ENCODE peak calls at places on chromosomes 13 and 19, in nine cellular contexts. One of them, this sample, is unnamed.

GRCh38 chr13:20301391-20302071 is 69.4 kb upstream of the GJB6 start:
- DNase-seq in left lung: no peak
- DNase-seq in tibial nerve: peak
- DNase-seq in upper lobe of right lung: no peak
- DNase-seq in BJ: no peak
- DNase-seq in heart right ventricle: peak
- DNase-seq in ascending aorta: no peak
- DNase-seq in endothelial cell of umbilical vein: no peak
- DNase-seq in kidney epithelial cell: no peak
- DNase-seq in this sample: peak

GRCh38 chr13:22009500-22009899 is 338.6 kb downstream of the FGF9 start:
- DNase-seq in left lung: no peak
- DNase-seq in tibial nerve: no peak
- DNase-seq in upper lobe of right lung: no peak
- DNase-seq in BJ: no peak
- DNase-seq in heart right ventricle: no peak
- DNase-seq in ascending aorta: no peak
- DNase-seq in endothelial cell of umbilical vein: no peak
- DNase-seq in kidney epithelial cell: no peak
- DNase-seq in this sample: no peak

GRCh38 chr19:32041681-32042292 is 303.6 kb upstream of the ZNF507 start:
- DNase-seq in left lung: no peak
- DNase-seq in tibial nerve: no peak
- DNase-seq in upper lobe of right lung: peak
- DNase-seq in BJ: no peak
- DNase-seq in heart right ventricle: peak
- DNase-seq in ascending aorta: no peak
- DNase-seq in endothelial cell of umbilical vein: no peak
- DNase-seq in kidney epithelial cell: no peak
- DNase-seq in this sample: peak

GRCh38 chr13:113453962-113454361 is 674 bp upstream of the ADPRHL1 start:
- DNase-seq in left lung: no peak
- DNase-seq in tibial nerve: no peak
- DNase-seq in upper lobe of right lung: no peak
- DNase-seq in BJ: peak
- DNase-seq in heart right ventricle: no peak
- DNase-seq in ascending aorta: peak
- DNase-seq in endothelial cell of umbilical vein: no peak
- DNase-seq in kidney epithelial cell: no peak
- DNase-seq in this sample: no peak

GRCh38 chr19:18650468-18651001 is 13.7 kb downstream of the KLHL26 start:
- DNase-seq in left lung: no peak
- DNase-seq in tibial nerve: peak
- DNase-seq in upper lobe of right lung: no peak
- DNase-seq in BJ: peak
- DNase-seq in heart right ventricle: peak
- DNase-seq in ascending aorta: peak
- DNase-seq in endothelial cell of umbilical vein: peak
- DNase-seq in kidney epithelial cell: no peak
- DNase-seq in this sample: peak

GRCh38 chr19:43152217-43152616 is 34.1 kb downstream of the PSG5 start:
- DNase-seq in left lung: no peak
- DNase-seq in tibial nerve: no peak
- DNase-seq in upper lobe of right lung: no peak
- DNase-seq in BJ: no peak
- DNase-seq in heart right ventricle: no peak
- DNase-seq in ascending aorta: no peak
- DNase-seq in endothelial cell of umbilical vein: no peak
- DNase-seq in kidney epithelial cell: no peak
- DNase-seq in this sample: peak

GRCh38 chr13:42876810-42877550 is 95.6 kb downstream of the FAM216B start:
- DNase-seq in left lung: no peak
- DNase-seq in tibial nerve: no peak
- DNase-seq in upper lobe of right lung: no peak
- DNase-seq in BJ: no peak
- DNase-seq in heart right ventricle: no peak
- DNase-seq in ascending aorta: no peak
- DNase-seq in endothelial cell of umbilical vein: no peak
- DNase-seq in kidney epithelial cell: no peak
- DNase-seq in this sample: peak

GRCh38 chr19:9151367-9151766 is 11.2 kb downstream of the ZNF317 start:
- DNase-seq in left lung: no peak
- DNase-seq in tibial nerve: no peak
- DNase-seq in upper lobe of right lung: no peak
- DNase-seq in BJ: no peak
- DNase-seq in heart right ventricle: no peak
- DNase-seq in ascending aorta: no peak
- DNase-seq in endothelial cell of umbilical vein: no peak
- DNase-seq in kidney epithelial cell: no peak
- DNase-seq in this sample: no peak

GRCh38 chr13:87671031-87671823 is at the start of gene SLITRK5:
- DNase-seq in left lung: peak
- DNase-seq in tibial nerve: peak
- DNase-seq in upper lobe of right lung: peak
- DNase-seq in BJ: no peak
- DNase-seq in heart right ventricle: peak
- DNase-seq in ascending aorta: peak
- DNase-seq in endothelial cell of umbilical vein: peak
- DNase-seq in kidney epithelial cell: no peak
- DNase-seq in this sample: peak

GRCh38 chr19:41427647-41428480 is 690 bp upstream of the B3GNT8 start:
- DNase-seq in left lung: peak
- DNase-seq in tibial nerve: peak
- DNase-seq in upper lobe of right lung: peak
- DNase-seq in BJ: no peak
- DNase-seq in heart right ventricle: no peak
- DNase-seq in ascending aorta: no peak
- DNase-seq in endothelial cell of umbilical vein: peak
- DNase-seq in kidney epithelial cell: no peak
- DNase-seq in this sample: peak

GRCh38 chr19:13082192-13083007 is 20.3 kb downstream of the LYL1 start:
- DNase-seq in left lung: no peak
- DNase-seq in tibial nerve: no peak
- DNase-seq in upper lobe of right lung: no peak
- DNase-seq in BJ: no peak
- DNase-seq in heart right ventricle: no peak
- DNase-seq in ascending aorta: no peak
- DNase-seq in endothelial cell of umbilical vein: peak
- DNase-seq in kidney epithelial cell: no peak
- DNase-seq in this sample: peak

GRCh38 chr19:48720613-48721296 is 1.2 kb upstream of the MAMSTR start:
- DNase-seq in left lung: peak
- DNase-seq in tibial nerve: peak
- DNase-seq in upper lobe of right lung: peak
- DNase-seq in BJ: peak
- DNase-seq in heart right ventricle: peak
- DNase-seq in ascending aorta: peak
- DNase-seq in endothelial cell of umbilical vein: no peak
- DNase-seq in kidney epithelial cell: peak
- DNase-seq in this sample: peak

GRCh38 chr19:48726573-48726972 is 7.0 kb upstream of the MAMSTR start:
- DNase-seq in left lung: no peak
- DNase-seq in tibial nerve: no peak
- DNase-seq in upper lobe of right lung: no peak
- DNase-seq in BJ: no peak
- DNase-seq in heart right ventricle: no peak
- DNase-seq in ascending aorta: no peak
- DNase-seq in endothelial cell of umbilical vein: peak
- DNase-seq in kidney epithelial cell: no peak
- DNase-seq in this sample: no peak

GRCh38 chr19:48728882-48729645 is 9.5 kb upstream of the MAMSTR start:
- DNase-seq in left lung: no peak
- DNase-seq in tibial nerve: no peak
- DNase-seq in upper lobe of right lung: no peak
- DNase-seq in BJ: no peak
- DNase-seq in heart right ventricle: no peak
- DNase-seq in ascending aorta: no peak
- DNase-seq in endothelial cell of umbilical vein: no peak
- DNase-seq in kidney epithelial cell: no peak
- DNase-seq in this sample: no peak

GRCh38 chr19:48722196-48722708 is 2.7 kb upstream of the MAMSTR start:
- DNase-seq in left lung: no peak
- DNase-seq in tibial nerve: no peak
- DNase-seq in upper lobe of right lung: no peak
- DNase-seq in BJ: no peak
- DNase-seq in heart right ventricle: no peak
- DNase-seq in ascending aorta: no peak
- DNase-seq in endothelial cell of umbilical vein: no peak
- DNase-seq in kidney epithelial cell: no peak
- DNase-seq in this sample: no peak

GRCh38 chr19:48724796-48725753 is 5.5 kb upstream of the MAMSTR start:
- DNase-seq in left lung: no peak
- DNase-seq in tibial nerve: no peak
- DNase-seq in upper lobe of right lung: no peak
- DNase-seq in BJ: peak
- DNase-seq in heart right ventricle: peak
- DNase-seq in ascending aorta: peak
- DNase-seq in endothelial cell of umbilical vein: peak
- DNase-seq in kidney epithelial cell: no peak
- DNase-seq in this sample: peak
- H3K4me3 ChIP-seq in left lung: no peak
- H3K4me3 ChIP-seq in tibial nerve: no peak
- H3K4me3 ChIP-seq in upper lobe of right lung: no peak
- H3K4me3 ChIP-seq in BJ: no peak
- H3K4me3 ChIP-seq in heart right ventricle: no peak
- H3K4me3 ChIP-seq in ascending aorta: no peak
- H3K4me3 ChIP-seq in endothelial cell of umbilical vein: no peak
- H3K4me3 ChIP-seq in kidney epithelial cell: no peak
- H3K4me3 ChIP-seq in this sample: no peak

DNA sequence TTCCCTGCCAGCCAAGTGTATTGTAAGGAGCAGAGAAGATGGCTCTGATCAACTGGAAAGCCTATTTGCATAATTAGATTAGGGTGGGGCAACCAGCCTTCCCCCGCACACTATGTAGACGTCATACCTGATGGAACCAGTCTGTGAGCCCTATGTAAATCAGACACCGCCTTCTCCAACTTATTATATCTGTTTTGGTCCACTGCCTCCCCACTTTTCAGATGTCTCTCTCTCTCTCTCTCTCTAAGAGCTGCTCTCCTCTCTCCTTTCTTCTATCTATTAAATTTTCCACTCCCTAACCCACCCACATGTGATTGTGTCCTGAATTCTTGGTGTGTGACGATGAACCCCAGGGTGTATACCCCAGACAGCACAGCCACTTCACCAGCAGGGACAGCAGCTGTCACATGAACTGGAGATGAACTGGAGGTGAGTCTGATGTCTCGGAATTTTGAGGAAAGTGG is 514.4 kb downstream of the IRS2 start:
- DNase-seq in left lung: no peak
- DNase-seq in tibial nerve: no peak
- DNase-seq in upper lobe of right lung: no peak
- DNase-seq in BJ: no peak
- DNase-seq in heart right ventricle: no peak
- DNase-seq in ascending aorta: no peak
- DNase-seq in endothelial cell of umbilical vein: no peak
- DNase-seq in kidney epithelial cell: no peak
- DNase-seq in this sample: no peak
- TF ChIP-seq CTCF in left lung: no peak
- TF ChIP-seq CTCF in tibial nerve: no peak
- TF ChIP-seq CTCF in upper lobe of right lung: no peak
- TF ChIP-seq CTCF in BJ: no peak
- TF ChIP-seq CTCF in heart right ventricle: no peak
- TF ChIP-seq CTCF in ascending aorta: no peak
- TF ChIP-seq CTCF in endothelial cell of umbilical vein: no peak
- TF ChIP-seq CTCF in kidney epithelial cell: no peak
- TF ChIP-seq CTCF in this sample: no peak

DNA sequence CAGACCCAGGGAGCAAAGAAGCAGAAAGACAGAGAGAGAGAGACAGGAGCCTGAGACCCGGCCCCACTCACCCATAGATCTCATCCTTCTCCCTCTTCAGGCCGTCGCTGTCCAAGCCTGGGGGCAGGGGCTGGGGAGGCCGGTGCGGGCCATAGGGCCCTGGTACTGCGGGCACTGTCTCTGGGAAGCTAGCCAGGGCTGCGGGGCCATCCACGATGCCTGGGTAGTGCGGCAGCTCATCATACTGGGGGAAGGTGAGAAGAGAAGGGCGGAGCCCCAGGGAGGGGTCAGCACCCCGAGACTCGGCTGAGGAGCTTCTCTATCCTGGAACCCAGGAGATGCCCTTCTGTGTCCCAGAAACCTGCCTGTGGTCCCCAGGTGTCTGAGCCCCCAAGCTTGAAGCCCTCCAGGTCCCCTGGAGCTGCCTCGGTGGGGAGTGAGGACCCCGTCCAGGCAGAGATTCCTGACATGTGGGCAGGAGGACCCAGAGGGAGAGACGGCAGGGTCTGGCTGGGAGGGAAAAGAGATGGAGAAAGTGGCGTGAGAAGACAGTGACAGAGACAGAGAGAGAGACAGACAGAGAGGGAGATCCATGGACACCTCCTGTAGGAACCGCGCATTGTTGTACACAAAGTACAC is 2.1 kb downstream of the MEIS3 start:
- DNase-seq in left lung: no peak
- DNase-seq in tibial nerve: no peak
- DNase-seq in upper lobe of right lung: no peak
- DNase-seq in BJ: no peak
- DNase-seq in heart right ventricle: no peak
- DNase-seq in ascending aorta: no peak
- DNase-seq in endothelial cell of umbilical vein: no peak
- DNase-seq in kidney epithelial cell: no peak
- DNase-seq in this sample: no peak
- H3K4me3 ChIP-seq in left lung: no peak
- H3K4me3 ChIP-seq in tibial nerve: no peak
- H3K4me3 ChIP-seq in upper lobe of right lung: no peak
- H3K4me3 ChIP-seq in BJ: no peak
- H3K4me3 ChIP-seq in heart right ventricle: no peak
- H3K4me3 ChIP-seq in ascending aorta: no peak
- H3K4me3 ChIP-seq in endothelial cell of umbilical vein: no peak
- H3K4me3 ChIP-seq in kidney epithelial cell: no peak
- H3K4me3 ChIP-seq in this sample: peak

DNA sequence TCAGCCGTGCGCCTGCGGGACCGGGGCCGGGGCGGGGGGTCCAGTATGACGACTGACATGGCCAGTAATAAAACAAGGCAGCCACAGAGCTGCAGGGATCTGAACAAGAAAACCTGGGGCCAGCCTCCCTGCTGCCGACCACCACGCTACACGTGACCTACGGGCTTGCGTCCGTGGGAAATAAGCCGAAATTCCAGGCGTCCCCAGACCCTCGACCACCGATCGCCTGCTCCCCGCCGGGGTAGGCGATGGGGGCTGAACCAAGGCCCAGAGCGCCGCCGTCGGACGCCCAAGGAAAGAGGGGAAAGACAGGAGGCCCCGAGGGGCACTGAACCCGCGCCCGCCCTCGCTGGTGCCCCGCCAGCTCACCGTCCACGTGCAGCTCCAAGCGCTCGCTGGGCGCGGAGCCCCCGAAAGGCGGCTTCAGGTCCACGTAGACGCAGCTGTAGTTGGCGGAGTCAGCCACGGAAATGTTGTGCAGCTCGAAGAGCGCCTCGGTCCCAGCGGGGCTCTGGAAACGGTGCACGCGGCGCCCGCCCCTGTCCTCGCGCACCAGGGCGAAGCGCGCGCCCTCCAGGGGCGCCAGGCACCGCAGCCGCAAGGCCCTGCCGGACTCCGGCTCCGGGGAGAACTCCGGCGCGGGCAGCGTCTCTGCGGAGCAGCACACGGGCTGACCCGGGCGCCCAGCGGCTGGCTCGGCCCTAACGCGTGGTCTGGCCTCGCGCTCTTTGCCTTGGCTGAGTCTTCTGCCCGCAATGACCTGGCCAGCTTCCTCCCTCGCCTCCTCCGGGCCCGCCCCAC is 3.1 kb downstream of the A1BG start:
- DNase-seq in left lung: no peak
- DNase-seq in tibial nerve: no peak
- DNase-seq in upper lobe of right lung: no peak
- DNase-seq in BJ: no peak
- DNase-seq in heart right ventricle: no peak
- DNase-seq in ascending aorta: no peak
- DNase-seq in endothelial cell of umbilical vein: no peak
- DNase-seq in kidney epithelial cell: no peak
- DNase-seq in this sample: peak
- TF ChIP-seq CTCF in left lung: no peak
- TF ChIP-seq CTCF in tibial nerve: no peak
- TF ChIP-seq CTCF in upper lobe of right lung: no peak
- TF ChIP-seq CTCF in BJ: no peak
- TF ChIP-seq CTCF in heart right ventricle: no peak
- TF ChIP-seq CTCF in ascending aorta: no peak
- TF ChIP-seq CTCF in endothelial cell of umbilical vein: no peak
- TF ChIP-seq CTCF in kidney epithelial cell: no peak
- TF ChIP-seq CTCF in this sample: no peak